ENCODE peak calls at places on chromosomes 7 and 10, in six cellular contexts. E is WTC11, B is HepG2, W is A549, D is endothelial cell of umbilical vein, Q is H1. F is an unnamed sample.

GRCh38 chr7:43535810-43536585 is 46.9 kb upstream of the STK17A start:
- DNase-seq in E (no peak), B (no peak), W (no peak), D (no peak), Q (no peak), F (no peak)

GRCh38 chr10:33127622-33128021 is 169.6 kb upstream of the ITGB1 start:
- DNase-seq in E (no peak), B (no peak), W (no peak), D (no peak), Q (no peak), F (no peak)

GRCh38 chr10:129662386-129662785 is 195.3 kb downstream of the MGMT start:
- DNase-seq in E (no peak), B (no peak), W (no peak), D (no peak), Q (no peak), F (no peak)

GRCh38 chr10:4780097-4780496 is 45.9 kb upstream of the AKR1E2 start:
- DNase-seq in E (no peak), B (no peak), W (no peak), D (no peak), Q (no peak), F (no peak)

GRCh38 chr10:113268186-113268585 is 284.7 kb upstream of the HABP2 start:
- DNase-seq in E (no peak), B (no peak), W (no peak), D (no peak), Q (no peak), F (no peak)

GRCh38 chr10:35435824-35436223 is 99.5 kb downstream of the CCNY start:
- DNase-seq in E (no peak), B (no peak), W (no peak), D (no peak), Q (no peak), F (no peak)

GRCh38 chr10:78672898-78673297 is 395.9 kb upstream of the ZMIZ1 start:
- DNase-seq in E (no peak), B (no peak), W (no peak), D (no peak), Q (no peak), F (no peak)

GRCh38 chr7:50939026-50939425 is 156.3 kb upstream of the GRB10 start:
- DNase-seq in E (no peak), B (no peak), W (no peak), D (no peak), Q (no peak), F (no peak)

GRCh38 chr10:69348824-69349541 is 67.7 kb downstream of the TACR2 start:
- DNase-seq in E (no peak), B (no peak), W (peak; percentile 78), D (peak; percentile 74), Q (no peak), F (no peak)

GRCh38 chr7:137992738-137993394 is 9.0 kb downstream of the CREB3L2 start:
- DNase-seq in E (no peak), B (peak; percentile 78), W (peak; percentile 20), D (peak; percentile 95), Q (no peak), F (peak; percentile 49)

GRCh38 chr10:52443419-52444388 is 129.6 kb downstream of the DKK1 start:
- DNase-seq in E (no peak), B (peak; percentile 13), W (peak; percentile 91), D (peak; percentile 85), Q (no peak), F (no peak)

GRCh38 chr7:48429117-48429516 is 257.9 kb downstream of the ABCA13 start:
- DNase-seq in E (no peak), B (no peak), W (no peak), D (no peak), Q (no peak), F (no peak)

GRCh38 chr10:105188737-105189463 is 547.8 kb downstream of the SORCS3 start:
- DNase-seq in E (no peak), B (peak; percentile 9), W (peak; percentile 1), D (no peak), Q (no peak), F (no peak)

GRCh38 chr10:516766-517165 is 172.7 kb downstream of the DIP2C start:
- DNase-seq in E (no peak), B (no peak), W (no peak), D (no peak), Q (no peak), F (no peak)

GRCh38 chr7:111126987-111127386 is 36.1 kb downstream of the LRRN3 start:
- DNase-seq in E (no peak), B (no peak), W (peak; percentile 12), D (peak; percentile 9), Q (no peak), F (peak; percentile 33)

GRCh38 chr7:17580141-17580540 is 281.7 kb downstream of the AHR start:
- DNase-seq in E (no peak), B (no peak), W (no peak), D (no peak), Q (no peak), F (no peak)

GRCh38 chr10:15374561-15374960 is 3.5 kb upstream of the FAM171A1 start:
- DNase-seq in E (no peak), B (no peak), W (no peak), D (peak; percentile 81), Q (no peak), F (no peak)

GRCh38 chr7:103729026-103729425 is 260.4 kb downstream of the RELN start:
- DNase-seq in E (no peak), B (no peak), W (no peak), D (no peak), Q (no peak), F (no peak)

GRCh38 chr7:105880571-105881330 is 4.4 kb upstream of the ATXN7L1 start:
- DNase-seq in E (no peak), B (no peak), W (no peak), D (no peak), Q (no peak), F (no peak)

GRCh38 chr10:114103286-114103685 is 59.6 kb downstream of the ADRB1 start:
- DNase-seq in E (no peak), B (peak; percentile 46), W (peak; percentile 74), D (peak; percentile 59), Q (no peak), F (no peak)

GRCh38 chr10:84743483-84743882 is 415.1 kb downstream of the CCSER2 start:
- DNase-seq in E (no peak), B (peak; percentile 7), W (peak; percentile 5), D (no peak), Q (no peak), F (no peak)

GRCh38 chr10:9215121-9215520 is 1160.6 kb downstream of the GATA3 start:
- DNase-seq in E (no peak), B (no peak), W (no peak), D (no peak), Q (no peak), F (no peak)

GRCh38 chr10:17001961-17002749 is 127.5 kb downstream of the CUBN start:
- DNase-seq in E (no peak), B (no peak), W (no peak), D (peak; percentile 35), Q (no peak), F (no peak)

GRCh38 chr7:112759905-112760304 is 30.3 kb downstream of the TMEM168 start:
- DNase-seq in E (no peak), B (no peak), W (no peak), D (no peak), Q (no peak), F (no peak)

GRCh38 chr10:6068422-6068821 is 6.3 kb upstream of the IL2RA start:
- DNase-seq in E (no peak), B (no peak), W (no peak), D (no peak), Q (no peak), F (no peak)

GRCh38 chr10:30701471-30702173 is 72.1 kb upstream of the LYZL2 start:
- DNase-seq in E (no peak), B (no peak), W (peak; percentile 57), D (no peak), Q (no peak), F (no peak)

GRCh38 chr7:43337811-43338210 is 225.4 kb downstream of the HECW1 start:
- DNase-seq in E (no peak), B (no peak), W (no peak), D (no peak), Q (no peak), F (no peak)

DNA sequence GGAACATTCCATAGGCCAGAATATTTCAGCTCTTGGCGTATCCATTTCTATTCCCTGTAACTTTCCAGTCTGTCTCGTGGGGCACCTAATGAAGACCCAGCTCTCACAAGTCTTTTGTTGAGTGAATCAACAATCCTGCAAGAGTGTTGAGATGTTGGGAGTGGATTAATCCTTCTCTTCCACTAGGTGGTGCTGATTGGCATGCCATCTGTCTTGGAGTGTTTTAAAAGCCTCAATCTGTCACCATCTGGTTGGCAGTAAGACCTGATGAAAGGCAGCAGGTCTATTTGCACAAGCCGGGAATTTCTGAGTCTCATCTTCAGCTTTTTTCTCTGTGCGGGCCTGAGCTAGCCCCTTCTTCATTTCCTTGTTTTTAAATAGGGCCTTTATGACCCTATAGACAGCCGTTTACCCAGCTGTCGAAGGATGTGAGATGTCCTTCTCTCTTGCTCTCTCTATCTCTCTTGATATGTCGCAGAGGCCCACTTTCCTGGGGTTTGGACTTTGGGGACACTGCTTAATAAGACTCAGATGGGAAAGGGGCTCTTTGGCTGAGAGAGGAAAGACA is 180.5 kb downstream of the ZNF365 start:
- DNase-seq in E (peak; percentile 14), B (peak; percentile 16), W (peak; percentile 55), D (peak; percentile 13), Q (no peak), F (peak; percentile 38)
- TF ChIP-seq JUN in E (no peak), B (no peak), W (no peak), D (no peak), Q (no peak), F (no peak)

GRCh38 chr7:27746978-27747377 is 7.0 kb downstream of the TAX1BP1 start:
- DNase-seq in E (no peak), B (no peak), W (no peak), D (no peak), Q (no peak), F (no peak)
- TF ChIP-seq JUN in E (no peak), B (no peak), W (no peak), D (no peak), Q (no peak), F (no peak)

DNA sequence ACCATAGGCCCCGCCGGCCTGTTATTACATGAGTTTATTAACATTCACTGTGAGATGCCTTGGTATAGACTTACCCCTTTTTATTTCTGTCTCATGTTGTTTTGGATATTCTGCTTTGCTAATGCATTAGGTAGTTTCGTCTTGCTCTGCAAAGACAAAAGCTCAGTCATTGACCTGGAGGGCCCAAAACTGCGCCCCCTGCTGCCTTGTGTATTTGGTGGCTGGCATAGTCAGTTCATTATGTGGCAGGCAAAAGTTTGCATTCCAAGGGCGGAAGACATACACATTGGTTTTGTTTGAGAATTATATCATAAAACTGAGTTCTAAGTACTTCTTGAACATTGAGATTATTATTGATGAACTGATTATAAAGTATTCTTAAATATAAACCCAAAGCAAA is 372.5 kb downstream of the SDK1 start:
- DNase-seq in E (peak; percentile 81), B (peak; percentile 23), W (peak; percentile 19), D (peak; percentile 25), Q (peak; percentile 84), F (peak; percentile 36)
- TF ChIP-seq JUN in E (no peak), B (no peak), W (no peak), D (no peak), Q (no peak), F (no peak)

DNA sequence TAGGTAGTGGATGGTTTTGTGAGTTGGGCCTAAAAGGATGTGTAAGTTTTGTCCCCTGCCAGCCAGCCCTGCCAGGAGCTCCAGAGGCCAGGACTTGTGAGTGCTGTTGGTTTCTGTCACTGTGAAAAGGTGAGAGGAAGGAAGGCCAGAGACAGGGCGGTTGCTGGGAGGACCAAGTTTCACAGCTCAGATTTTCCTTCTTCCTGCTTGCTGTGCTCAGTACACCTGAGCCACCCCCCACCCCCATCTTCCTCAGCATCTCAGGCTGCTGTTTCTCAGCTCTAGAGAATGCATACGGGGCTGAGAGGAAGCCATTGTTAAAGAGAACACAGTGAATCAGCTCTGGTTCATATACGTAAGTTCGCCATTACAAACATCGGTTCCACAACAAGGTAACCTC is 139.9 kb downstream of the BUB3 start:
- DNase-seq in E (no peak), B (no peak), W (no peak), D (no peak), Q (no peak), F (no peak)
- TF ChIP-seq JUN in E (no peak), B (no peak), W (no peak), D (no peak), Q (no peak), F (no peak)